ENCODE peak calls at places on chromosomes 6 and 20, in ten cellular contexts. G is GDM1; D is COLO829; M is NAMALWA; K is stimulated activated CD8-positive, alpha-beta memory T cell treated with anti-CD3 and anti-CD28 coated beads, Interleukin-7, amount 100 ng/mL, for 1 hour; C is CD8-positive, alpha-beta memory T cell; Z is LoVo; E is HEK293T; R is effector CD4-positive, alpha-beta T cell; Y is AG04450. B is an unnamed sample.

GRCh38 chr20:3661060-3661820 is 2.0 kb downstream of the GFRA4 start:
- DNase-seq in Y (no peak), M (no peak), Z (no peak), C (no peak), G (no peak), E (no peak), D (no peak), K (no peak), R (no peak), B (no peak)

GRCh38 chr6:137602311-137602710 is 108.1 kb upstream of the OLIG3 start:
- DNase-seq in R (no peak), D (no peak), M (no peak), E (no peak), Y (no peak), C (no peak), Z (no peak), K (no peak), G (no peak), B (no peak)

GRCh38 chr20:48350291-48350988 is 477.4 kb downstream of the PREX1 start:
- DNase-seq in D (no peak), G (no peak), K (no peak), Z (no peak), C (no peak), M (peak), R (no peak), Y (no peak), E (peak), B (no peak)

GRCh38 chr6:44569931-44570385 is 182.5 kb downstream of the CDC5L start:
- DNase-seq in Z (no peak), R (no peak), G (peak), C (no peak), K (no peak), Y (no peak), E (no peak), M (no peak), D (no peak), B (no peak)

GRCh38 chr20:43189614-43190331 is at the start of gene PTPRT:
- DNase-seq in G (no peak), C (no peak), R (no peak), D (no peak), Z (no peak), E (no peak), K (no peak), Y (no peak), M (no peak), B (no peak)

GRCh38 chr6:39617023-39617422 is 108.2 kb downstream of the KIF6 start:
- DNase-seq in K (no peak), G (no peak), R (no peak), Z (no peak), Y (no peak), C (no peak), E (no peak), D (no peak), M (no peak), B (no peak)

GRCh38 chr6:9143140-9143539 is 707.8 kb upstream of the SLC35B3 start:
- DNase-seq in K (no peak), R (no peak), Y (no peak), M (no peak), D (no peak), C (no peak), G (no peak), Z (no peak), E (no peak), B (no peak)

GRCh38 chr6:170305772-170306323 is 710 bp upstream of the FAM120B start:
- DNase-seq in D (no peak), M (no peak), C (no peak), E (no peak), G (no peak), K (no peak), R (no peak), Z (no peak), Y (no peak), B (peak)

B was measured in stimulated activated naive CD4-positive, alpha-beta T cell.